ENCODE peak calls at places on chromosomes 16 and 17, in nine cellular contexts. F is lung, L is mesothelial cell of epicardium, I is body of pancreas, U is cardiac fibroblast, W is PC-9, Z is BJ, Y is choroid plexus epithelial cell, M is endothelial cell. E is an unnamed sample.

GRCh38 chr16:82955836-82956348 is 329.1 kb downstream of the CDH13 start:
- DNase-seq in F (no peak), L (no peak), I (no peak), U (no peak), W (no peak), Z (no peak), Y (no peak), M (no peak), E (no peak)

GRCh38 chr17:36085710-36086268 is 4.2 kb downstream of the CCL3 start:
- DNase-seq in F (no peak), L (no peak), I (no peak), U (peak), W (no peak), Z (no peak), Y (peak), M (no peak), E (no peak)

GRCh38 chr17:77445908-77446535 is 305.3 kb downstream of the SEC14L1 start:
- DNase-seq in F (no peak), L (no peak), I (no peak), U (peak), W (no peak), Z (no peak), Y (peak), M (peak), E (no peak)

GRCh38 chr17:53101706-53102105 is 721.0 kb upstream of the KIF2B start:
- DNase-seq in F (no peak), L (no peak), I (no peak), U (no peak), W (no peak), Z (no peak), Y (no peak), M (no peak), E (no peak)

GRCh38 chr17:76382305-76382802 is 2.1 kb upstream of the SPHK1 start:
- DNase-seq in F (no peak), L (no peak), I (peak), U (peak), W (no peak), Z (no peak), Y (peak), M (peak), E (peak)

GRCh38 chr16:75628351-75628750 is 5.3 kb upstream of the ADAT1 start:
- DNase-seq in F (no peak), L (no peak), I (no peak), U (no peak), W (no peak), Z (no peak), Y (no peak), M (peak), E (no peak)

GRCh38 chr16:72836985-72837384 is 210.9 kb downstream of the ZFHX3 start:
- DNase-seq in F (no peak), L (no peak), I (no peak), U (no peak), W (no peak), Z (no peak), Y (no peak), M (no peak), E (no peak)

GRCh38 chr17:36657763-36658490 is 56.5 kb downstream of the MRM1 start:
- DNase-seq in F (no peak), L (no peak), I (no peak), U (peak), W (peak), Z (no peak), Y (peak), M (peak), E (no peak)

GRCh38 chr16:21638573-21638975 is 13.8 kb downstream of the IGSF6 start:
- DNase-seq in F (no peak), L (no peak), I (no peak), U (peak), W (no peak), Z (no peak), Y (peak), M (no peak), E (no peak)

DNA sequence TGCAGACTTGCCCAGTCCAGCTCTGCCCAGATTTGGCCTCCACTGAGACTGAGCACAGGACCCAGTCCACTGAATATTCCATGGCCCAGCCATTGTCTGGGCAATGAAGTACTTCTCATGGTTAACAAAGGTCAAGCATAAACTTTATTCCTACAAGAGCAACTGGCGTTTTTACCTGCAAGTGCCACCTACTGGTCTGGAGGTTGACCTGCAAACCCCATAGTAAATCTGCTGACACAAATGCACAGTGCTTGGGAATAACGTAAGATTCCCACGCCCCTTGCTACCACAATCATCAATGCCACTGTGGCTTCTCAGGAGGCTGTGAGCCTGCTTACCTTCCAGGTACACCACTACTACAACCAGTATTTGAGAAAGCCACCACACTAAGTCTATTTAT is 170.2 kb downstream of the CEP112 start:
- DNase-seq in F (no peak), L (no peak), I (no peak), U (no peak), W (no peak), Z (no peak), Y (no peak), M (no peak), E (no peak)
- TF ChIP-seq CTCF in F (no peak), L (no peak), I (no peak), U (no peak), W (no peak), Z (no peak), Y (no peak), M (no peak), E (no peak)

DNA sequence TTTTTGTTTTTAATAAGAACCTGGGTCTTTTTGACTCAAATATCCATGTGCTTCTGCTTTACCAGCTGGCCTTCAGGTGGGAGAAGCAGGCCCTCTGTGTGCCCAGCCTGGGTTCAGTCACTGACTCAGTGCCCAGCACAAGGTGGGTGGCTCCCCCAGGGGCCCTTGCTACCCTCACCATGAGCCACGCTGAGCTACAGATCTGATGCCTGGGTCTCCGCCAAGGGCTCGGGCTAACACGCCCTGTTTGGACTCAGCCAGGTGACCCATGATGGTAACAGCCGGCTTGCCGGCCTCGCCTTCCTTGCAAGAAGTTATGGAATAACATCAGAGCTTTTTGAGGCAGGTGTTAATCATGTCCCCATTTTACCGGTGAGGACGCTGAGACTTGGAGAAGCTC is 109.5 kb upstream of the NLRP1 start:
- DNase-seq in F (no peak), L (no peak), I (no peak), U (no peak), W (no peak), Z (no peak), Y (no peak), M (no peak), E (no peak)
- TF ChIP-seq CTCF in F (no peak), L (no peak), I (no peak), U (no peak), W (no peak), Z (no peak), Y (no peak), M (no peak), E (no peak)

DNA sequence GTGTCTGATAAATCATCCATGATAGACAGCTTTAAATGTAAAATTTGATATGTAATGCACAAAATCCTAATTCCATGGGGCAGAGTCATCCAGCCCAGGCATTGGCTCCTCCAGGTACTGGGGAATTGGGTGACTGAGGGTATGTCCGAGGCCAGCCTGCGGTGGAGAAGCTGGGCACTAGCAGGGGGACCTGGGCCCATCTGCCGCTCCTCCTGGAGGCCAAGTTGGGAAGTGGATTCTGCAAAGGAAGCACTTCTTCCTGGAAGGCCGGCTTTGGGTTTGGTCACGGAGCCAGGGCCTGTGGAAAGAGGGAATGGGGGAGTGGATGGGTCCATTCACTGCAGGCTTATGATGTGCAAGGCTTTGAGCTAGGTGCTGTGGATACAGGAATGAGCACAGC is 85.8 kb downstream of the GNAO1 start:
- DNase-seq in F (no peak), L (no peak), I (no peak), U (no peak), W (no peak), Z (no peak), Y (no peak), M (peak), E (no peak)
- TF ChIP-seq CTCF in F (no peak), L (peak), I (no peak), U (no peak), W (peak), Z (no peak), Y (peak), M (peak), E (no peak)

GRCh38 chr16:57939872-57940224 is 31.1 kb downstream of the CNGB1 start:
- DNase-seq in F (no peak), L (no peak), I (no peak), U (no peak), W (no peak), Z (no peak), Y (no peak), M (no peak), E (no peak)

GRCh38 chr16:57937861-57938260 is 33.1 kb downstream of the CNGB1 start:
- DNase-seq in F (no peak), L (no peak), I (no peak), U (no peak), W (no peak), Z (no peak), Y (no peak), M (no peak), E (no peak)

GRCh38 chr16:57938484-57938883 is 32.4 kb downstream of the CNGB1 start:
- DNase-seq in F (no peak), L (no peak), I (no peak), U (no peak), W (no peak), Z (no peak), Y (no peak), M (no peak), E (no peak)

GRCh38 chr16:57940382-57940966 is 30.5 kb downstream of the CNGB1 start:
- DNase-seq in F (no peak), L (no peak), I (no peak), U (no peak), W (no peak), Z (no peak), Y (no peak), M (no peak), E (no peak)

GRCh38 chr16:57938936-57939871 is 31.7 kb downstream of the CNGB1 start:
- DNase-seq in F (peak), L (no peak), I (peak), U (peak), W (peak), Z (peak), Y (peak), M (no peak), E (no peak)
- TF ChIP-seq CTCF in F (no peak), L (no peak), I (no peak), U (peak), W (no peak), Z (peak), Y (peak), M (no peak), E (no peak)

DNA sequence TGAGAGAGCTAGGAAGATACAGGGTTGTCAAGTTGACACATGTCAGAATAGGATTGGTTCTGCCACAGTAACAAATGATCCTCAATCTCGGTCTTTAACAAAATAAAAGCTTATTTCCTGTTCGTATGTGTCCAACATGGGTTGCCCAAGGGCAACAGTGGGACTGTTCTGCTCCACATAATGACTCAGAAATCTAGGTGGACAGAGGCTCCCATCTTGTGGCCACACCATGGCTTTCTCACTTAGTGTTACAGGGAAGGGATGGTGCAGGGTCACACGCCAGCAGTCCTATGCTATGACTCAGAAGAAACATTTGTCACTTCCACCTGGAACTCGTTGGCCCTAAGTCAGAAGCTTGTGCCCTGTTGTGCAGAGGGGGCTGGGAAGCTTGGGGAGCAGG is 364.9 kb downstream of the SNX29 start:
- DNase-seq in F (no peak), L (no peak), I (no peak), U (peak), W (peak), Z (peak), Y (peak), M (no peak), E (no peak)
- TF ChIP-seq CTCF in F (no peak), L (no peak), I (no peak), U (peak), W (peak), Z (peak), Y (peak), M (no peak), E (no peak)

DNA sequence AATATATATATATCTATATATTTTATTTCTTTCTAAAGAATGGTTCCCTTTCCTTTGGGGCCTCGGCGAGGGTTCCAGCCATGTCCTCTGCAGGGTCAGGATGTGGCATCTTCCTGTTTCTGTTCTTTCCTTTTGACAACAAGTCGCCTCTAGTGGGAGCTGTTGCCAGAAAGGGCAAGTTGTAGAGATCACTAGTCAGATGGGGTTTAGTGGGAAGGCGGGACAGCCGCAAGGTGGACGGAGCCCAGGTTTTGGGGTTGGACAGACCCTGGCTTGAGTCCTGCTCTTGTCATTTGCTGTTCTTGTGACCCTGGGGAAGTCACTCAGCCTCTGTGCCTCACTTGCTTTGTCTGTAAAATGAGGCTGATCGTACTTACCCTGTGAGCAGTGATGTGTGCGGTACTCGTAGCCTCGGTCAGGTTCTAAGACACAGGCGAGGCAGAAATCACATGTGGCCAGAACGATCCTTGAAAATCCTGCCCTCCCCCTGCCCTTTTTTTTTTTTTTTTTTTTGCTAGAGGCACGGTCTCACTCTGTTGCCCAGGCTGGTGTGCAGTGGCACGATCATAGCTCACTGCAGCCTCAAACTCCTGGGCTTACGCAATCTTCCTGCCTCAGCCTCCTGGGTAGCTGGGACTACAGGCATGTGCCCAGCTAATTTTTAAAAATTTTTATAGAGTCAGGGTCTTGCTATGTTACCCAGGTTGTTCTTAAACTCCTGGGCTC is 80.1 kb downstream of the ABCC6 start:
- DNase-seq in F (no peak), L (no peak), I (peak), U (no peak), W (no peak), Z (no peak), Y (peak), M (peak), E (no peak)
- TF ChIP-seq CTCF in F (no peak), L (no peak), I (no peak), U (peak), W (peak), Z (peak), Y (peak), M (peak), E (no peak)

GRCh38 chr17:9229826-9230201 is 208.5 kb downstream of the NTN1 start:
- DNase-seq in F (no peak), L (no peak), I (no peak), U (no peak), W (no peak), Z (no peak), Y (no peak), M (no peak), E (no peak)

GRCh38 chr17:9230346-9230745 is 209.0 kb downstream of the NTN1 start:
- DNase-seq in F (no peak), L (no peak), I (no peak), U (no peak), W (no peak), Z (no peak), Y (peak), M (no peak), E (no peak)

GRCh38 chr17:9227819-9228407 is 206.6 kb downstream of the NTN1 start:
- DNase-seq in F (no peak), L (no peak), I (no peak), U (no peak), W (no peak), Z (no peak), Y (no peak), M (no peak), E (no peak)

GRCh38 chr17:9229160-9229825 is 208.0 kb downstream of the NTN1 start:
- DNase-seq in F (no peak), L (no peak), I (no peak), U (no peak), W (no peak), Z (no peak), Y (no peak), M (no peak), E (no peak)

GRCh38 chr17:9228408-9229159 is 207.3 kb downstream of the NTN1 start:
- DNase-seq in F (no peak), L (no peak), I (no peak), U (peak), W (no peak), Z (no peak), Y (peak), M (no peak), E (no peak)
- TF ChIP-seq CTCF in F (no peak), L (no peak), I (no peak), U (no peak), W (no peak), Z (peak), Y (peak), M (no peak), E (no peak)

E was measured in omental fat pad.